ENCODE peak calls at places on chromosomes 13 and 19, in nine cellular contexts. G, B, D, Y, U, X, L, H and S are unnamed samples. For H3K36me3, the result is how much of the 10 kb centered on the place peaks cover.

GRCh38 chr13:103161476-103161875 is 95.3 kb upstream of the SLC10A2 start:
- DNase-seq in G (no peak), X (no peak), H (no peak), Y (no peak), U (no peak), L (no peak), D (no peak), B (peak), S (no peak)

GRCh38 chr13:31276386-31276785 is 76.6 kb downstream of the B3GLCT start:
- DNase-seq in D (no peak), U (no peak), X (no peak), H (no peak), G (no peak), L (no peak), Y (no peak), B (no peak), S (peak)

GRCh38 chr13:111398715-111399299 is 78.4 kb downstream of the TEX29 start:
- DNase-seq in H (no peak), Y (no peak), D (peak), B (no peak), U (no peak), X (no peak), G (no peak), L (no peak), S (no peak)

GRCh38 chr19:43605875-43606568 is 5.9 kb upstream of the SRRM5 start:
- DNase-seq in G (no peak), X (no peak), B (no peak), L (no peak), D (no peak), U (no peak), H (no peak), Y (no peak), S (no peak)

GRCh38 chr19:47152632-47153031 is 22.0 kb downstream of the SAE1 start:
- DNase-seq in L (no peak), B (peak), D (no peak), H (no peak), U (no peak), X (peak), Y (no peak), G (no peak), S (no peak)

GRCh38 chr13:27628081-27628480 is 6.4 kb downstream of the POLR1D start:
- DNase-seq in X (no peak), U (no peak), G (no peak), B (no peak), H (no peak), Y (no peak), L (no peak), D (no peak), S (no peak)

GRCh38 chr19:3632739-3633558 is 6.4 kb upstream of the CACTIN start:
- DNase-seq in D (no peak), H (no peak), X (no peak), G (no peak), L (no peak), Y (no peak), U (no peak), B (no peak), S (no peak)

GRCh38 chr13:45941261-45941660 is 89.7 kb upstream of the SIAH3 start:
- DNase-seq in U (no peak), X (no peak), H (no peak), L (no peak), D (no peak), B (no peak), G (no peak), Y (no peak), S (no peak)

GRCh38 chr13:84399320-84400085 is 517.2 kb upstream of the SLITRK1 start:
- DNase-seq in D (no peak), H (no peak), L (no peak), G (no peak), X (no peak), B (no peak), Y (peak), U (no peak), S (no peak)

GRCh38 chr19:10112895-10113591 is 1.6 kb downstream of the P2RY11 start:
- DNase-seq in D (peak), X (peak), G (no peak), U (no peak), B (no peak), H (peak), L (no peak), Y (peak), S (peak)

GRCh38 chr13:113851826-113852535 is 11.9 kb downstream of the GAS6 start:
- DNase-seq in Y (no peak), G (no peak), H (no peak), D (no peak), U (no peak), X (no peak), L (no peak), B (no peak), S (no peak)

GRCh38 chr19:10670876-10671804 is 17.0 kb downstream of the ILF3 start:
- DNase-seq in X (no peak), Y (no peak), D (no peak), L (no peak), H (no peak), G (no peak), U (no peak), B (no peak), S (no peak)

GRCh38 chr13:110155072-110155471 is 151.9 kb downstream of the COL4A1 start:
- DNase-seq in H (no peak), X (no peak), B (no peak), L (no peak), Y (no peak), U (no peak), G (no peak), D (no peak), S (no peak)

GRCh38 chr13:73849292-73849691 is 284.9 kb downstream of the KLF12 start:
- DNase-seq in D (no peak), G (no peak), H (no peak), B (no peak), X (no peak), L (no peak), Y (peak), U (no peak), S (no peak)

GRCh38 chr19:2607712-2608601 is 94.5 kb downstream of the GNG7 start:
- DNase-seq in D (no peak), X (no peak), B (no peak), H (no peak), Y (no peak), U (no peak), L (no peak), G (no peak), S (no peak)

GRCh38 chr13:87698268-87698667 is 27.1 kb downstream of the SLITRK5 start:
- DNase-seq in U (no peak), L (no peak), G (no peak), X (no peak), Y (no peak), B (no peak), D (no peak), H (no peak), S (no peak)

GRCh38 chr13:31053896-31054295 is 107.8 kb downstream of the HSPH1 start:
- DNase-seq in Y (no peak), G (no peak), H (no peak), D (no peak), L (no peak), X (no peak), B (no peak), U (no peak), S (no peak)

GRCh38 chr19:1376415-1376805 is 7.3 kb upstream of the NDUFS7 start:
- DNase-seq in B (no peak), U (no peak), L (no peak), H (no peak), Y (no peak), D (no peak), G (no peak), X (no peak), S (no peak)
- H3K27ac ChIP-seq in B (no peak), U (no peak), L (no peak), H (no peak), Y (no peak), D (no peak), G (no peak), X (no peak), S (no peak)

GRCh38 chr19:33100894-33101644 is 20.1 kb downstream of the GPATCH1 start:
- DNase-seq in B (no peak), D (peak), U (no peak), H (no peak), X (no peak), Y (no peak), L (no peak), G (no peak), S (no peak)
- H3K36me3 ChIP-seq in B (under half), D (under half), U (under half), H (half or more), X (under half), Y (half or more), L (under half), G (half or more), S (under half)

DNA sequence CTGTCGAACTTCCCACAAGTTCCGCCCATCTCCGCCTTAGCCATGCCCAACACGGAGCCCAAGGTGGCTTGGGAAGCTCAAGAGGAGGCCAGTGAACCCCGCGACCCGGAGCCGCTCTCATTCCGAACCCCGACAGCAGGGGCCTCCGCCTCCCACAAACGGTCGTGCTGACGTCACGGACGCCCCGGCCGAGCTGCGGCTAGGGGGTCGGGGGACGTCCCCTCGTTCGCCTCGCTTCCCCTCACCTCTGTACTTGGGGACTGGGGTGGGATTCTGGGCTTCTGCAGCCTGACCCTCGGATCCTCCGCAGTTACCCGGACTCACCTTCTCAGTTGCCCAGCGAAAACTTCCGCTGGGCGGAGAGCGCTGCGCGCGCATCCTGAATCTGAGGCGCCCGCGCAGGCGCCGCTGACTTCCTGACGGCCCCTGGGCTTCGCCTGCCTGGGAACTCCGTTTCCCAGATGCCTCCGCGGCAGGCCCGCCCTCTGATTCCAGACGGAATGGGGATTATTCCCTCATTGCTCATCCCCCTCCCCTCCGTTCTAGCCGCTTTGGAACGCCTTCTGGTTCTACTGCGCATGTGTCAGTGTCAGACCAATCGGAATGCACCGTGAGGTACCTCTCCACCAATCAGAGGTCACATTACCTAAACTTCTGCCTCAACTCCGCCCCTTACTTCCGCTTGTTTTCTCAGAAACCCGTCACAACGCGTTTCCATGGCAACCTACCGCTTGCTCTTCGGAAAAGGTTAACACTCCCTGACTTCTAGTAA is at the start of gene VRK3:
- DNase-seq in D (peak), H (peak), U (peak), X (peak), Y (peak), B (peak), L (peak), G (peak), S (peak)
- TF ChIP-seq CTCF in D (peak), H (no peak), U (no peak), X (no peak), Y (no peak), B (peak), L (peak), G (peak), S (peak)

GRCh38 chr19:41624515-41624914 is 2.4 kb downstream of the CEACAM4 start:
- DNase-seq in Y (no peak), L (no peak), B (no peak), D (no peak), G (no peak), H (no peak), U (no peak), X (no peak), S (no peak)
- H3K27ac ChIP-seq in Y (no peak), L (no peak), B (no peak), D (no peak), G (no peak), H (no peak), U (no peak), X (no peak), S (no peak)

DNA sequence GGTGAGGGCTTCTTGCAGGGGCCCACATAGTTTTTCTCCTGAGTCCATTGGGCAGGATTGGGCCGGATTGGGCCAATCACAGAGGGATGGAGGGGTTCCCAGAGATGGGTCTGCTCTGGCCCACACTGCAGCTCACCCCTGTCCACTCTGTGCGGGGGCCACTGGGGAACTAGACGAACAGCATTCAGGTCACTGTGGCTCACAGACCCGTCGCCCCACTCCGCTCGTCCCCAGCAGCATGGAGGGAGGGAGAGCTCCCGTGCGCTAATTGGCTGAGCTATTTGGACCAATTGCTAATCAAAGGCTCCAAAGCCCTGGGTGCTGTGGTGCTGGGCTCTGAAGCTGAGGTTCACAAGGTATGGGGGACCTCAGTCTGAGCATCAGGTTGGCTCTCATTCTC is 11.3 kb downstream of the NACC1 start:
- DNase-seq in D (no peak), X (no peak), H (no peak), L (no peak), B (no peak), Y (no peak), U (no peak), G (no peak), S (no peak)
- H3K36me3 ChIP-seq in D (half or more), X (under half), H (under half), L (under half), B (under half), Y (half or more), U (under half), G (under half), S (under half)

GRCh38 chr13:71754407-71754974 is 112.5 kb downstream of the DACH1 start:
- DNase-seq in U (no peak), X (no peak), B (no peak), L (no peak), H (no peak), Y (no peak), D (no peak), G (no peak), S (no peak)
- TF ChIP-seq CTCF in U (no peak), X (peak), B (peak), L (no peak), H (no peak), Y (peak), D (no peak), G (peak), S (no peak)

GRCh38 chr19:49499030-49499670 is 2.9 kb downstream of the RPS11 start:
- DNase-seq in X (no peak), H (no peak), U (no peak), L (no peak), Y (no peak), G (no peak), D (no peak), B (no peak), S (no peak)
- H3K27ac ChIP-seq in X (no peak), H (peak), U (no peak), L (peak), Y (peak), G (peak), D (peak), B (no peak), S (peak)

DNA sequence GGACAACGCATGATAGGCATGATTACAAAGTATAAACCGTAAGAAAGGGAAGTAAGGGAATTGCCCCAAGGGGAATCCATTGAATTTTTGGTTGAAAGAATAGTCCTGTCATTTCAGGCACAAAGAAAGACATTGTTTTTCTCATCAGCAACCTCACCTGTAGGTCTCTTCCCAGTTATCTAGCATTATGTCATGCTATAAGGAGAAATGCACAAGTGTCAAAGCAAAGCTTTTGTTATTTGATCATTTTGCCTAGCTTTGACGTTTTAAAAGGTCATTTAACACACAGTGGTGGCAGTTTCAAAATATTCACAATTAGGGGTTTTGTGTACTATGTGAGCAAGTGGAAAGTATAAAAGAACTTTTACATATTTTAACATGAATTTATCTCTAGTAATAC is 796.2 kb upstream of the MIR17HG start:
- DNase-seq in B (no peak), Y (no peak), L (no peak), X (no peak), D (no peak), U (no peak), G (no peak), H (no peak), S (no peak)
- H3K36me3 ChIP-seq in B (under half), Y (under half), L (under half), X (under half), D (under half), U (under half), G (under half), H (under half), S (under half)

GRCh38 chr19:28971513-28971912 is 241.4 kb downstream of the UQCRFS1 start:
- DNase-seq in D (no peak), H (no peak), G (no peak), U (no peak), Y (no peak), B (no peak), X (no peak), L (no peak), S (no peak)
- TF ChIP-seq CTCF in D (no peak), H (no peak), G (no peak), U (no peak), Y (no peak), B (no peak), X (no peak), L (no peak), S (no peak)

DNA sequence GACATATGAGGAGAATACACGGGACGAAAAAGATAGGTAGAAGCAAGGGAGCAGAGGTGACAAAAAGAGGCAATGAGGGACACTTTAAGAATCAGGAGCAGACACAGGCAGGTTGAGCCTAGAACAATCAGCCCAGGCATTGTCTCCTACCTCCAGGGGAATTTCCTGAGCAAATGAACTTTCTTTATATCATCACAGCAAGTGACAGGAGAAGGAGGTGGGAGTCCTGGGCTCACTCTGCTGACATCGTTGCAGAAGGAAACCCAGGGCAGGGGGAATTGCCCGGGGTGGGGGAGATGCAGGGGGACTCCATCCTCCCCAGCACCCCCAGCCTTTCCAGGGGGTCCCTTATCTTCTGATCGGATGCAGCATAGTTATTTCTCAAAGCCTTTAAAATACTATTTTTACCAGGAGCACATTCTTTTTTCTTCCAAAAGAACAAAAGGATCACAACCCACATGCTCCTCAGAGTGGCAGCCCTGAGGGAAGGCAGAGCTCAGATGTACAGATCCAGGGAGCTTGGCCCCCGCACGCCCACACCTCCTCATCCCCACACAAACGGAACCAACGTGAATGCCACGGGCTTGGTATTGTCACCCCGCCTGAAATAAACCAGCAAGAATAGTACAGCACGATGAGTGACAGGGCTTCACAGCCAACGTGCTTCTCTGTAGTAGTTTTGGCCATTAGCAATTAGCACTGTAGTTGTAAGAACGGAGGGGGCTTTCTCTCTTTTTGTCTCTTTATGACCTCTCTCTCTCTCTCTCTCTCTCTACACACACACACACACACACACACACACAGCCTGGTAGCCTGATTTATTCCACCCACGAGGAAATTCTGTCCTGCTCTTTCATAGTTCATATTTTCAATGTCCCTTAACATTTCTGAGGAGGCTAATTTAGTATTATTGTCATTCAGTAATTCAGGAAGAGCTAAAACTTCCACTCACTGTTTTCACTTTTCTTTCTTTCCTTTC is 169.5 kb upstream of the UBL3 start:
- DNase-seq in Y (no peak), U (no peak), X (no peak), L (no peak), H (no peak), D (no peak), B (no peak), G (no peak), S (no peak)
- H3K27ac ChIP-seq in Y (no peak), U (no peak), X (no peak), L (no peak), H (no peak), D (no peak), B (no peak), G (no peak), S (no peak)